ENCODE peak calls at places on chromosomes 2 and 18, in six cellular contexts. I, H, A, V, L and W are unnamed samples. For H3K4me1, the result is how much of the 10 kb centered on the place peaks cover.

GRCh38 chr18:36436387-36436786 is 138.9 kb downstream of the FHOD3 start:
- DNase-seq in I (no peak), H (no peak), A (no peak), V (no peak), L (no peak), W (no peak)

GRCh38 chr2:43078301-43078700 is 148.1 kb downstream of the ZFP36L2 start:
- DNase-seq in I (no peak), H (no peak), A (no peak), V (no peak), L (no peak), W (no peak)

GRCh38 chr2:219871396-219871795 is 244.0 kb downstream of the SLC4A3 start:
- DNase-seq in I (no peak), H (no peak), A (no peak), V (no peak), L (peak), W (no peak)

GRCh38 chr2:10432315-10433181 is 15.6 kb downstream of the ODC1 start:
- DNase-seq in I (no peak), H (no peak), A (peak), V (peak), L (peak), W (peak)

GRCh38 chr18:63339920-63340484 is 20.4 kb upstream of the BCL2 start:
- DNase-seq in I (no peak), H (no peak), A (no peak), V (no peak), L (peak), W (no peak)

GRCh38 chr18:7417742-7418141 is 149.4 kb upstream of the PTPRM start:
- DNase-seq in I (no peak), H (no peak), A (no peak), V (no peak), L (no peak), W (no peak)

GRCh38 chr2:121151311-121152109 is 133.5 kb downstream of the TFCP2L1 start:
- DNase-seq in I (no peak), H (peak), A (peak), V (peak), L (no peak), W (no peak)

GRCh38 chr2:230748087-230748486 is 35.4 kb downstream of the CAB39 start:
- DNase-seq in I (no peak), H (no peak), A (no peak), V (no peak), L (no peak), W (no peak)

GRCh38 chr2:44330801-44331200 is 30.5 kb downstream of the PREPL start:
- DNase-seq in I (no peak), H (no peak), A (no peak), V (no peak), L (no peak), W (no peak)

GRCh38 chr2:29949042-29949441 is 27.7 kb upstream of the ALK start:
- DNase-seq in I (no peak), H (no peak), A (no peak), V (no peak), L (no peak), W (no peak)

GRCh38 chr18:74290831-74291770 is 662 bp downstream of the CYB5A start:
- DNase-seq in I (no peak), H (peak), A (peak), V (peak), L (peak), W (peak)

GRCh38 chr2:226123307-226123706 is 676.3 kb downstream of the IRS1 start:
- DNase-seq in I (no peak), H (no peak), A (no peak), V (no peak), L (no peak), W (no peak)

GRCh38 chr2:142463047-142463446 is 332.2 kb upstream of the LRP1B start:
- DNase-seq in I (no peak), H (no peak), A (no peak), V (no peak), L (no peak), W (no peak)

GRCh38 chr2:233689498-233689897 is 3.2 kb upstream of the UGT1A6 start:
- DNase-seq in I (no peak), H (no peak), A (no peak), V (peak), L (no peak), W (no peak)

GRCh38 chr2:64586883-64587481 is 62.9 kb downstream of the AFTPH start:
- DNase-seq in I (no peak), H (no peak), A (no peak), V (no peak), L (peak), W (no peak)

GRCh38 chr2:10286216-10287037 is 16.3 kb upstream of the HPCAL1 start:
- DNase-seq in I (no peak), H (peak), A (peak), V (peak), L (no peak), W (peak)

GRCh38 chr2:42843131-42843530 is 50.7 kb upstream of the HAAO start:
- DNase-seq in I (no peak), H (no peak), A (no peak), V (no peak), L (no peak), W (peak)

GRCh38 chr2:64839844-64840243 is 149.4 kb upstream of the SLC1A4 start:
- DNase-seq in I (no peak), H (no peak), A (no peak), V (no peak), L (no peak), W (peak)

GRCh38 chr2:96866586-96866985 is 3.3 kb downstream of the SEMA4C start:
- DNase-seq in I (no peak), H (no peak), A (no peak), V (no peak), L (no peak), W (peak)

GRCh38 chr2:42906557-42907380 is 114.4 kb upstream of the HAAO start:
- DNase-seq in I (no peak), H (no peak), A (no peak), V (peak), L (peak), W (no peak)

GRCh38 chr2:66733361-66733760 is 298.4 kb downstream of the MEIS1 start:
- DNase-seq in I (no peak), H (no peak), A (no peak), V (no peak), L (no peak), W (no peak)

GRCh38 chr18:39711701-39712100 is 2146.1 kb upstream of the CELF4 start:
- DNase-seq in I (no peak), H (no peak), A (no peak), V (no peak), L (no peak), W (no peak)

GRCh38 chr2:14134737-14135136 is 497.8 kb upstream of the LRATD1 start:
- DNase-seq in I (no peak), H (no peak), A (no peak), V (no peak), L (no peak), W (no peak)

GRCh38 chr2:38909872-38910271 is 20.2 kb downstream of the ARHGEF33 start:
- DNase-seq in I (no peak), H (no peak), A (no peak), V (no peak), L (no peak), W (no peak)

GRCh38 chr2:190819835-190820234 is 60.8 kb upstream of the GLS start:
- DNase-seq in I (no peak), H (no peak), A (no peak), V (no peak), L (no peak), W (no peak)

GRCh38 chr2:176642074-176642473 is 372.8 kb downstream of the MTX2 start:
- DNase-seq in I (peak), H (no peak), A (no peak), V (no peak), L (no peak), W (no peak)

GRCh38 chr18:23228102-23229051 is 93.1 kb downstream of the CABLES1 start:
- DNase-seq in I (peak), H (no peak), A (no peak), V (no peak), L (no peak), W (no peak)

GRCh38 chr2:43473767-43474166 is 122.1 kb downstream of the THADA start:
- DNase-seq in I (no peak), H (no peak), A (no peak), V (no peak), L (no peak), W (no peak)

GRCh38 chr2:19887508-19887907 is 14.3 kb downstream of the TTC32 start:
- DNase-seq in I (no peak), H (no peak), A (no peak), V (no peak), L (no peak), W (no peak)

GRCh38 chr2:203527719-203528118 is 7.4 kb downstream of the RAPH1 start:
- DNase-seq in I (no peak), H (no peak), A (no peak), V (no peak), L (no peak), W (no peak)

GRCh38 chr2:25369439-25369838 is 27.7 kb upstream of the DNMT3A start:
- DNase-seq in I (no peak), H (peak), A (no peak), V (peak), L (no peak), W (peak)

GRCh38 chr2:202215179-202215578 is 23.2 kb downstream of the SUMO1 start:
- DNase-seq in I (no peak), H (no peak), A (no peak), V (no peak), L (no peak), W (no peak)

DNA sequence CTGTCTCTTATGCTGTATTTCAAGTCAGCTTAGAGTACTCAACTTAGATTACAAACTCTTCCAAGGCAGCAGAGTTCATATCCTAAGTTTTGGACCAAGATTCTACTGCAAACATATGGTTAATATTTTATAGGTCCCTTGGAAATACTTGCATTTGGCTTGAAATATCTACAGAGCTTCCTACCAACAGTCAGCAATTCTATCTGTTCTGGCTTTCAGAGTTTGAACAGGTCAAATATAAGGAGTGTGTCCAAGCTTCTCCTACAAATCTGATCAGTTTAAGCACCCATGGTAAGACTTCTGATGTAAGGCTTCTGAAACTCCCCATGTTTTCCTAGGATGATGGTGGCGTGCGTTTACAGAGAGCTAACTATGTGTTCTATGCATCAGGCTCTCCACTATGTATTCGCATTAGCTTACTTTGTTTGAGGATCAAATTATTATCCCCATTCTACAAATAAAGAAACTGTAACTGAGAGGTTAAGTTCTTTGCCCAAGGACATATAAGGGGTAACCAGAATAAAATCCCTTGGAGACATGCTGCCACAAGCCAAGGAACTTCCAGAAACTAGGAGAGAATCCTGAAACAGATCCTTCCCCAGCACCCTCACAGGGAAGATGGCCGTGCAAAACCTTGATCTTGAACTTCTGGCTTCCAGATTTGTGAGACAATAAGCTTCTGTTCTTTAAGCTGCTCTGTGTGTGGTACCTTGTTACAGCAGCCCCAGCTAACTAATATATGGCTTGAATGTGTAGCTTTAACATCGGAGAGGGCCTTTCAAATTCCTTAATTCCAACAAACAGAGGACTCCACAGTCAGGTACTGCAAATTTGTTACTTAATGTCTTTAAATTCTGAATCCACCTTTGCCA is 55.1 kb downstream of the ATP8B1 start:
- DNase-seq in I (no peak), H (no peak), A (no peak), V (no peak), L (peak), W (no peak)
- H3K4me1 ChIP-seq in I (under half), H (under half), A (under half), V (half or more), L (under half), W (under half)

DNA sequence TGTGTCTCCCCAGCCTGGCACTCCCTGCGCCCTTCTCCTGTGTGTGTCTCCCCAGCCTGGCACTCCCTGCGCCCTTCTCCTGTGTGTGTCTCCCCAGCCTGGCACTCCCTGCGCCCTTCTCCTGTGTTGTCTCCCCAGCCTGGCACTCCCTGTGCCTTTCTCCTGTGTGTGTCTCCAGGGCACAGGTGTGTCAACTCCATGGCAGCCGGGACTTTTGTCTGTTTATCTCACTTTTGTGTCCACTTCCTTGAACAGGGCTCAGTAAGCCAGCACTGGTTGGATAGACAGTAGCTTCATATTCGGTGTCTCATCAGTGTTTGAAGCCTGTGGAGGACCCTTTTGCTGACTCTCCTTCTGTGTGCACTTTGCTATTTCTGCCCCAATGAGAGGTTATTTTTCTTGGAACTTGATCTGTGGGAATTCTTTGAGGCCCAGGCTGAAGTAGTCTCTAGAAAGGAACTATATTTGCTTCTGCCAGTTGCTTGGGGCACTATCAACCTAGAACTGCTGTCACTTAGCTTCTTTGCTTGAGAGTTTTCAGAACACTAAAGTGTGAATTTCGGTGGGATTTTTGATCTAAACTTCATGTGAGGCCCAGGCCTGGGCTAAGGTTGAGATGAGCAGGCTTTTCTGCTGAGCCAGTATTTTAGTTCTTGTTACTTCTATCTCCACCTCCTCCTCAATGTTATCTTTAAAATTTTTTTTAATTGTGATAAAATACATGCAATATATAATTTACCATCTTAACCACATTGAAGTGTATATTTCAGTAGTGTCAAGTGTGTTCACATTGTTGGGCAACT is 8.3 kb upstream of the ASB1 start:
- DNase-seq in I (no peak), H (no peak), A (no peak), V (peak), L (no peak), W (no peak)
- TF ChIP-seq POLR2AphosphoS5 in I (no peak), H (no peak), A (no peak), V (no peak), L (no peak), W (no peak)

GRCh38 chr2:7004641-7005040 is 87.4 kb downstream of the RNF144A start:
- DNase-seq in I (no peak), H (no peak), A (no peak), V (no peak), L (no peak), W (no peak)
- H3K4me1 ChIP-seq in I (under half), H (under half), A (under half), V (under half), L (under half), W (half or more)

GRCh38 chr2:85584857-85585780 is 888 bp downstream of the VAMP5 start:
- DNase-seq in I (no peak), H (no peak), A (peak), V (peak), L (peak), W (no peak)
- TF ChIP-seq POLR2AphosphoS5 in I (no peak), H (no peak), A (peak), V (peak), L (no peak), W (peak)

GRCh38 chr18:9814431-9814830 is 71.3 kb upstream of the TXNDC2 start:
- DNase-seq in I (no peak), H (no peak), A (no peak), V (no peak), L (no peak), W (no peak)
- H3K4me1 ChIP-seq in I (under half), H (under half), A (under half), V (under half), L (under half), W (under half)

DNA sequence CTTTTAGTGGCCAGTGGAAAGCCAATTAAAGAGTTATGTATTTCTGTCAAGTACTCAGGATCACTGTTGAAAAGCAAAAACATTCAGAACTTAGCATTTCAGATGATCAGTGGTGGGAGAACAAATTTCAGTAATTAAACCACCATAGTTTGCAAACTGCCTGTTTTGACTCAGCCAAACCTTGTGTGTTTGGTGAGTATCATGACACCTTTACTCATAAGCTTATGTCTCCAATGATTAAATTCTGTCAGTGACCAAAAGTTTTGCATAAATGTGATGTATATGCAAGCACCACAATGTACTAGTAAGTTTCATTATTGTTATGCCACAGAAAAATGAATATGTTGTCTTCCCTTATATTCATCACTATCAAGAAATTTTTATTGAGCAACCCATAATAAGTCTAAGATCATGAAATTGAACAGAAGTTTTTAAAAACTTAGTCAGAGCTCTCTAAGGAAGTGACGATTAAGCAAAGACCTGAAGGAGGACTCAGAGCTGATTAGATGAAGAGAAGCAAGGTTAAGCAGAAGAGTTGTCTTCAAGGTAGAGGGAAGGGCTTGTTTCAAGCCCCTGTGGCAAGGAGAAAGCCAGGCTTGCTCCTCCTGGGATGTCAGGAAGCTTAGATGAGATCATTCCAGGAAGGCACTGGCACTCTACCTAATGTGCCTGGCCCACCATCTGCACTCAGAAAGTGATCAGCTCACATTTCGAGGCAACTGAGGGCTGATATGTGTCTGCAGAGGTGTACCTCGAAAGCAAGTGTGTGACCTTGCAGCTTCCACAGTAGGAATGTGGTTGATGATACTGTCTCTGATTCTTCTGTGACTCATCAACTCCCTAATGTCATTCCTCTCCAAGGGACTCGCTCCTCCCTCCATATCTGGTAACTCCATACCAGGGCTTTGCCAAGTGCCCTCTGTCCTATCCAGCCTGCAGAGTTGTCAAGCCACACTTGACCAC is 54.7 kb downstream of the KCTD18 start:
- DNase-seq in I (peak), H (no peak), A (no peak), V (no peak), L (no peak), W (no peak)
- TF ChIP-seq POLR2AphosphoS5 in I (no peak), H (no peak), A (no peak), V (no peak), L (no peak), W (no peak)

GRCh38 chr2:174330945-174331619 is 3.7 kb upstream of the SP9 start:
- DNase-seq in I (no peak), H (no peak), A (no peak), V (no peak), L (peak), W (no peak)
- H3K4me1 ChIP-seq in I (under half), H (under half), A (half or more), V (under half), L (half or more), W (under half)